ENCODE peak calls at places on chromosome 17, in four cellular contexts. N is neural progenitor cell, G is lung, D is ascending aorta. Q is an unnamed sample.

GRCh38 chr17:37388266-37388665 is 12.5 kb downstream of the C17orf78 start:
- DNase-seq in N (no peak), G (no peak), D (no peak), Q (no peak)

GRCh38 chr17:77428020-77428781 is 287.4 kb downstream of the SEC14L1 start:
- DNase-seq in N (no peak), G (no peak), D (no peak), Q (no peak)

GRCh38 chr17:82767041-82767754 is 15.3 kb downstream of the TBCD start:
- DNase-seq in N (peak), G (peak), D (no peak), Q (no peak)

GRCh38 chr17:41904242-41904841 is 14.4 kb downstream of the ACLY start:
- DNase-seq in N (no peak), G (no peak), D (no peak), Q (no peak)

GRCh38 chr17:74739227-74739831 is 2.3 kb downstream of the RAB37 start:
- DNase-seq in N (no peak), G (no peak), D (no peak), Q (no peak)

GRCh38 chr17:73324711-73325526 is 13.1 kb upstream of the CDC42EP4 start:
- DNase-seq in N (no peak), G (no peak), D (no peak), Q (no peak)

GRCh38 chr17:78219396-78220150 is 5.5 kb downstream of the BIRC5 start:
- DNase-seq in N (peak), G (no peak), D (no peak), Q (no peak)

GRCh38 chr17:77206557-77206956 is 65.8 kb downstream of the SEC14L1 start:
- DNase-seq in N (no peak), G (no peak), D (peak), Q (no peak)

GRCh38 chr17:17204041-17204591 is 2.0 kb downstream of the PLD6 start:
- DNase-seq in N (no peak), G (no peak), D (peak), Q (peak)

GRCh38 chr17:64216385-64217248 is 46.4 kb downstream of the TEX2 start:
- DNase-seq in N (peak), G (no peak), D (no peak), Q (no peak)

GRCh38 chr17:10135539-10136257 is 62.7 kb downstream of the GAS7 start:
- DNase-seq in N (no peak), G (peak), D (peak), Q (no peak)

GRCh38 chr17:40490289-40490853 is 11.1 kb downstream of the TNS4 start:
- DNase-seq in N (peak), G (no peak), D (no peak), Q (peak)

GRCh38 chr17:70181376-70181775 is 12.0 kb downstream of the KCNJ2 start:
- DNase-seq in N (no peak), G (no peak), D (no peak), Q (no peak)

GRCh38 chr17:45951403-45951802 is 47.6 kb upstream of the STH start:
- DNase-seq in N (no peak), G (no peak), D (no peak), Q (no peak)

GRCh38 chr17:31391496-31391949 is at the start of gene RAB11FIP4:
- DNase-seq in N (peak), G (no peak), D (no peak), Q (no peak)

GRCh38 chr17:81036128-81036891 is 1.4 kb downstream of the BAIAP2 start:
- DNase-seq in N (no peak), G (no peak), D (no peak), Q (no peak)

GRCh38 chr17:339193-340061 is 13.2 kb downstream of the RPH3AL start:
- DNase-seq in N (no peak), G (no peak), D (no peak), Q (no peak)

GRCh38 chr17:17169396-17169795 is 36.7 kb downstream of the PLD6 start:
- DNase-seq in N (no peak), G (no peak), D (no peak), Q (no peak)

GRCh38 chr17:61412860-61413653 is 13.4 kb downstream of the TBX2 start:
- DNase-seq in N (peak), G (peak), D (peak), Q (peak)

GRCh38 chr17:10870651-10871050 is 32.8 kb upstream of the PIRT start:
- DNase-seq in N (no peak), G (no peak), D (no peak), Q (no peak)

GRCh38 chr17:45413498-45413923 is 19.2 kb downstream of the ARHGAP27 start:
- DNase-seq in N (no peak), G (no peak), D (no peak), Q (no peak)

GRCh38 chr17:44324092-44324570 is 492 bp downstream of the SLC25A39 start:
- DNase-seq in N (peak), G (no peak), D (no peak), Q (no peak)

GRCh38 chr17:45357364-45357997 is 40.7 kb upstream of the MAP3K14 start:
- DNase-seq in N (no peak), G (no peak), D (no peak), Q (no peak)

GRCh38 chr17:6079155-6079554 is 9.0 kb downstream of the WSCD1 start:
- DNase-seq in N (peak), G (no peak), D (no peak), Q (peak)

GRCh38 chr17:35947156-35947585 is 3.7 kb upstream of the LYZL6 start:
- DNase-seq in N (peak), G (peak), D (no peak), Q (no peak)

GRCh38 chr17:29461807-29462206 is 71.6 kb downstream of the TAOK1 start:
- DNase-seq in N (no peak), G (no peak), D (no peak), Q (no peak)

DNA sequence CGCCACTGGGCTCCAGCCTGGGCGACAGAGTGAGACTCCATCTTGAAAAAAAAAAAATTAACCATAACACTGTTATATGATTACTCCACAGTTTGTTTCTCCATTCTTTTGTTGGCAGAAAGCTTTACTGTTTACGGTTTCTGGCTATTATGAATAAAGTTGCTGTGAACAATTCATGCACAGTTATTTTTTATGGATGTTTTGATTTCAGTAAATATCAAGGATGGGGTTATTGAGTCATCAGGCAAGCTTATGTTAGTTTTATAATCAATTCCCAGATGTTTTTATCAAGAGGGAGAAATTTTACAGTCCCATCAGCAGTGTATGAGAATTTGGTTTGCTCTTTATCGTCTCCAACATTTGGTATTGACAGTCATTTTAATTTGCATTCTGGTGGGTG is 67.9 kb downstream of the TAOK1 start:
- DNase-seq in N (no peak), G (no peak), D (no peak), Q (no peak)
- H3K27ac ChIP-seq in N (no peak), G (no peak), D (no peak), Q (no peak)

DNA sequence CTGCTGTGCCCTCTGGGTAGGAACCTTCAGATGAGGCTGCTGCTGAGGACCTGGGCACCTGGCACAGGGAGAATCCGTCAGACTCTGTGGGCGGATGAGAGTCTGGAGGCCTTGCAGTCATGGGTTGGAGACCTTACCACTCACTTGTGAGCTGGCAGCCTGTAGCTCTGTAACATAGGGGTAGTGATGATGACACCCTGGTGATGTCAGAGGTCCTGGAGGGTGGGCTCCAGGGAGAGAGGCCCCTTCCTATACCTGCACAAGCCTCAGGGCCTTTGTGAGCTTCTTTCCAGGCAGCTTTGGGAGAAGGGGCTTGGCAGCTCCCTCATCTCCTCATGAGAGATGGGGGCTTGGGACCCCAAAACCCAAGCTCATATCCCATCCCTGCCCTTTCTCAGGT is 1.6 kb downstream of the MIEF2 start:
- DNase-seq in N (no peak), G (no peak), D (no peak), Q (no peak)
- H3K4me3 ChIP-seq in N (no peak), G (no peak), D (no peak), Q (no peak)

GRCh38 chr17:3818786-3819185 is 17.8 kb upstream of the ITGAE start:
- DNase-seq in N (no peak), G (no peak), D (no peak), Q (no peak)
- H3K27ac ChIP-seq in N (no peak), G (no peak), D (no peak), Q (peak)

GRCh38 chr17:50218071-50218759 is 16.8 kb upstream of the COL1A1 start:
- DNase-seq in N (no peak), G (no peak), D (no peak), Q (no peak)

GRCh38 chr17:50219345-50219744 is 17.9 kb upstream of the COL1A1 start:
- DNase-seq in N (no peak), G (no peak), D (no peak), Q (no peak)

GRCh38 chr17:50220811-50221210 is 19.4 kb upstream of the COL1A1 start:
- DNase-seq in N (no peak), G (no peak), D (no peak), Q (no peak)

GRCh38 chr17:50218771-50219315 is 17.4 kb upstream of the COL1A1 start:
- DNase-seq in N (no peak), G (no peak), D (no peak), Q (no peak)

GRCh38 chr17:50219939-50220465 is 18.6 kb upstream of the COL1A1 start:
- DNase-seq in N (peak), G (no peak), D (no peak), Q (no peak)
- H3K4me3 ChIP-seq in N (peak), G (no peak), D (peak), Q (no peak)